ENCODE peak calls at places on chromosomes 3 and 15, in five cellular contexts. One of them, this sample, is unnamed.

GRCh38 chr3:54649551-54649950 is 278.3 kb downstream of the LRTM1 start:
- DNase-seq in H1: no peak
- DNase-seq in K562: no peak
- DNase-seq in HCT116: no peak
- DNase-seq in HepG2: no peak
- DNase-seq in this sample: no peak

GRCh38 chr3:24305795-24306467 is 188.7 kb downstream of the THRB start:
- DNase-seq in HepG2: no peak
- DNase-seq in H1: peak
- DNase-seq in K562: peak
- DNase-seq in HCT116: no peak
- DNase-seq in this sample: no peak

GRCh38 chr3:10173926-10174435 is 9.3 kb downstream of the IRAK2 start:
- DNase-seq in H1: no peak
- DNase-seq in HCT116: no peak
- DNase-seq in HepG2: peak
- DNase-seq in K562: peak
- DNase-seq in this sample: no peak

GRCh38 chr15:99315636-99316035 is 64.4 kb downstream of the LRRC28 start:
- DNase-seq in HepG2: no peak
- DNase-seq in H1: no peak
- DNase-seq in HCT116: peak
- DNase-seq in K562: no peak
- DNase-seq in this sample: no peak

GRCh38 chr3:51568041-51568440 is 29.5 kb downstream of the RAD54L2 start:
- DNase-seq in H1: no peak
- DNase-seq in K562: no peak
- DNase-seq in HepG2: no peak
- DNase-seq in HCT116: no peak
- DNase-seq in this sample: no peak

GRCh38 chr3:66372681-66373350 is 128.0 kb downstream of the LRIG1 start:
- DNase-seq in HCT116: no peak
- DNase-seq in H1: peak
- DNase-seq in HepG2: peak
- DNase-seq in K562: no peak
- DNase-seq in this sample: peak

GRCh38 chr3:14490255-14490654 is 49.9 kb downstream of the GRIP2 start:
- DNase-seq in K562: no peak
- DNase-seq in HCT116: no peak
- DNase-seq in H1: no peak
- DNase-seq in HepG2: no peak
- DNase-seq in this sample: no peak

GRCh38 chr15:101174152-101174920 is 77.5 kb downstream of the CHSY1 start:
- DNase-seq in HCT116: no peak
- DNase-seq in HepG2: no peak
- DNase-seq in K562: no peak
- DNase-seq in H1: no peak
- DNase-seq in this sample: no peak

GRCh38 chr15:68335251-68335650 is 57.7 kb downstream of the FEM1B start:
- DNase-seq in H1: no peak
- DNase-seq in HepG2: no peak
- DNase-seq in HCT116: no peak
- DNase-seq in K562: no peak
- DNase-seq in this sample: no peak

GRCh38 chr15:62124953-62125263 is 40.2 kb downstream of the C2CD4B start:
- DNase-seq in HCT116: no peak
- DNase-seq in H1: no peak
- DNase-seq in HepG2: no peak
- DNase-seq in K562: no peak
- DNase-seq in this sample: no peak

GRCh38 chr15:60964527-60964926 is 264.6 kb downstream of the RORA start:
- DNase-seq in K562: no peak
- DNase-seq in HepG2: no peak
- DNase-seq in H1: no peak
- DNase-seq in HCT116: no peak
- DNase-seq in this sample: no peak

GRCh38 chr15:25374143-25374542 is 64.7 kb downstream of the UBE3A start:
- DNase-seq in HCT116: no peak
- DNase-seq in HepG2: no peak
- DNase-seq in K562: no peak
- DNase-seq in H1: no peak
- DNase-seq in this sample: no peak

GRCh38 chr3:178672263-178672662 is 136.0 kb downstream of the KCNMB2 start:
- DNase-seq in K562: no peak
- DNase-seq in HCT116: no peak
- DNase-seq in HepG2: no peak
- DNase-seq in H1: no peak
- DNase-seq in this sample: no peak

GRCh38 chr15:86571873-86572272 is 492.2 kb downstream of the AGBL1 start:
- DNase-seq in H1: no peak
- DNase-seq in K562: no peak
- DNase-seq in HepG2: no peak
- DNase-seq in HCT116: no peak
- DNase-seq in this sample: no peak

GRCh38 chr3:115814778-115815380 is 191.6 kb downstream of the GAP43 start:
- DNase-seq in HCT116: peak
- DNase-seq in H1: peak
- DNase-seq in HepG2: peak
- DNase-seq in K562: peak
- DNase-seq in this sample: peak

GRCh38 chr3:50166309-50167019 is 11.3 kb downstream of the SEMA3F start:
- DNase-seq in HepG2: no peak
- DNase-seq in HCT116: no peak
- DNase-seq in H1: no peak
- DNase-seq in K562: no peak
- DNase-seq in this sample: no peak

GRCh38 chr15:66459818-66460615 is 37.5 kb downstream of the SNAPC5 start:
- DNase-seq in HepG2: no peak
- DNase-seq in K562: no peak
- DNase-seq in HCT116: no peak
- DNase-seq in H1: no peak
- DNase-seq in this sample: no peak

GRCh38 chr15:90063733-90064247 is 38.5 kb downstream of the IDH2 start:
- DNase-seq in HCT116: no peak
- DNase-seq in HepG2: no peak
- DNase-seq in K562: peak
- DNase-seq in H1: no peak
- DNase-seq in this sample: no peak

GRCh38 chr3:126979076-126979628 is 3.8 kb upstream of the PLXNA1 start:
- DNase-seq in H1: no peak
- DNase-seq in HCT116: no peak
- DNase-seq in HepG2: peak
- DNase-seq in K562: peak
- DNase-seq in this sample: no peak

GRCh38 chr15:32029409-32029861 is 880 bp upstream of the CHRNA7 start:
- DNase-seq in HepG2: no peak
- DNase-seq in H1: peak
- DNase-seq in K562: no peak
- DNase-seq in HCT116: no peak
- DNase-seq in this sample: peak

GRCh38 chr15:58616171-58616570 is 133.3 kb downstream of the ADAM10 start:
- DNase-seq in HCT116: no peak
- DNase-seq in K562: no peak
- DNase-seq in H1: no peak
- DNase-seq in HepG2: no peak
- DNase-seq in this sample: no peak
- TF ChIP-seq JUND in HCT116: no peak
- TF ChIP-seq JUND in K562: no peak
- TF ChIP-seq JUND in H1: no peak
- TF ChIP-seq JUND in HepG2: no peak
- TF ChIP-seq JUND in this sample: no peak

DNA sequence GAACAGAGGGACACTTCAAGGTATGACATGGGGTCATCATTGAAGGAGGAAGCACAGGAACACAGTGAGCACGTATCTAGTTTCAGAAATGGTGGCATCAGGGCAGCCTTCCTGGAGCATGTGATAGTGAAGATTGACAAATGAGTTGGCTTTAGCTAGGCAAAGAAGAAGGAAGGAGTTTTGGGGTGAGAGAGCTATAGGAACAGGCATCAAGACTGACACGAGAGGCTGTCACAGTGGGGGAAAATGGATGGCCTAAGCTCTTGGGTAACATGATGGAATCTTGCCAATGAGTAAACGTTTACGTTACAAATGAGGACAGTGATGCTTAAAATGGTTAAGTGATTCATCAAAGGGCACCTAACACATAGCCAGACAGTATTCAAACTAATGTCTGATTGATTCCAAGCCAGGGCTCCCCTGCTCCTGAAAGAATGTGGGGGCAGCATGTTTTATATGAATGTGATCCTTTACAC is 23.1 kb upstream of the GPR171 start:
- DNase-seq in K562: no peak
- DNase-seq in HCT116: no peak
- DNase-seq in HepG2: peak
- DNase-seq in H1: no peak
- DNase-seq in this sample: no peak
- TF ChIP-seq JUND in K562: no peak
- TF ChIP-seq JUND in HCT116: no peak
- TF ChIP-seq JUND in HepG2: no peak
- TF ChIP-seq JUND in H1: no peak
- TF ChIP-seq JUND in this sample: no peak

GRCh38 chr3:85572426-85572825 is 613.6 kb downstream of the CADM2 start:
- DNase-seq in K562: no peak
- DNase-seq in H1: no peak
- DNase-seq in HepG2: no peak
- DNase-seq in HCT116: no peak
- DNase-seq in this sample: no peak

GRCh38 chr3:85570819-85571218 is 612.0 kb downstream of the CADM2 start:
- DNase-seq in H1: no peak
- DNase-seq in K562: no peak
- DNase-seq in HepG2: no peak
- DNase-seq in HCT116: no peak
- DNase-seq in this sample: no peak

GRCh38 chr3:85572978-85573377 is 614.2 kb downstream of the CADM2 start:
- DNase-seq in HepG2: no peak
- DNase-seq in HCT116: no peak
- DNase-seq in H1: no peak
- DNase-seq in K562: no peak
- DNase-seq in this sample: no peak

GRCh38 chr3:85571835-85572234 is 613.0 kb downstream of the CADM2 start:
- DNase-seq in HCT116: no peak
- DNase-seq in H1: no peak
- DNase-seq in HepG2: peak
- DNase-seq in K562: no peak
- DNase-seq in this sample: no peak

DNA sequence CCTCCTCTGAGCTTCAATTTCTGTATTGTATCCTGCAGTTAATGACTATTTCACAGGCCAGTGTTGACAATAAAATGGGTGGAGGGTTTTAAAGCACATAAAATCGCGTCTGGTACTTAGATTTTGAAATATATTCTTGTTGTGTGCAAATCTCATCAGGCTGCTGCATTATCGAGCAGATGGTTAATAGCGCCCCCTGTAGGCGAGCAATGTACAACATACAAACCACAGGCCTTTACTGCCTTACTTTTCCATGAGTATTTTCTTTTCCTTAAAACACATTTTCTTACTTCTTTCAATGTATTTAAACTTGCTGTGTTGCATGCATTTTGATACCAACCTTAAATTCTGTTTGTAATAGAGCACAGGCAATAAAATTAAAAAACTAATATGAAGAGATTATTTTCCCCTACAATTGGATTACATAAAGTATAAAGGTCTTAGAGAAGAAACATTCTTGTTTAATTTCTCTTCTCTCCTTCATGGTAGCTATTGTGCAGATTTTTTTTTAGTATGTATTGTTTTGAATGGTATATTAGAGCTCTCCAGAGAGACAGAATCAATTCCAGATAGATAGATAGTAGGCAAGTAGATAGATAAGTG is 608.4 kb downstream of the CADM2 start:
- DNase-seq in H1: peak
- DNase-seq in HepG2: peak
- DNase-seq in HCT116: no peak
- DNase-seq in K562: peak
- DNase-seq in this sample: no peak
- TF ChIP-seq JUND in H1: no peak
- TF ChIP-seq JUND in HepG2: no peak
- TF ChIP-seq JUND in HCT116: no peak
- TF ChIP-seq JUND in K562: no peak
- TF ChIP-seq JUND in this sample: no peak

GRCh38 chr15:70259030-70259424 is 161.3 kb upstream of the TLE3 start:
- DNase-seq in HCT116: no peak
- DNase-seq in H1: no peak
- DNase-seq in K562: peak
- DNase-seq in HepG2: no peak
- DNase-seq in this sample: no peak
- TF ChIP-seq JUND in HCT116: no peak
- TF ChIP-seq JUND in H1: no peak
- TF ChIP-seq JUND in K562: no peak
- TF ChIP-seq JUND in HepG2: no peak
- TF ChIP-seq JUND in this sample: no peak

GRCh38 chr15:77897896-77898406 is 179.6 kb downstream of the TBC1D2B start:
- DNase-seq in HepG2: no peak
- DNase-seq in HCT116: no peak
- DNase-seq in K562: no peak
- DNase-seq in H1: no peak
- DNase-seq in this sample: no peak

GRCh38 chr15:77895742-77896141 is 181.8 kb downstream of the TBC1D2B start:
- DNase-seq in HepG2: no peak
- DNase-seq in H1: no peak
- DNase-seq in HCT116: no peak
- DNase-seq in K562: no peak
- DNase-seq in this sample: no peak

GRCh38 chr15:77889009-77889806 is 188.3 kb downstream of the TBC1D2B start:
- DNase-seq in K562: no peak
- DNase-seq in HepG2: no peak
- DNase-seq in H1: no peak
- DNase-seq in HCT116: no peak
- DNase-seq in this sample: no peak

GRCh38 chr15:77886805-77887448 is 190.6 kb downstream of the TBC1D2B start:
- DNase-seq in K562: no peak
- DNase-seq in HepG2: no peak
- DNase-seq in H1: no peak
- DNase-seq in HCT116: no peak
- DNase-seq in this sample: no peak

GRCh38 chr15:77892335-77892734 is 185.2 kb downstream of the TBC1D2B start:
- DNase-seq in K562: no peak
- DNase-seq in H1: no peak
- DNase-seq in HepG2: no peak
- DNase-seq in HCT116: no peak
- DNase-seq in this sample: no peak
- TF ChIP-seq JUND in K562: no peak
- TF ChIP-seq JUND in H1: no peak
- TF ChIP-seq JUND in HepG2: no peak
- TF ChIP-seq JUND in HCT116: no peak
- TF ChIP-seq JUND in this sample: no peak